ENCODE peak calls at places on chromosomes 2 and 18, in five cellular contexts. D is endothelial cell, P is astrocyte of the cerebellum, J is epithelial cell of esophagus, X is MCF 10A. I is an unnamed sample.

GRCh38 chr2:230267556-230267955 is 42.0 kb downstream of the SP140 start:
- DNase-seq in D (no peak), X (no peak), J (no peak), P (no peak), I (no peak)

GRCh38 chr2:6492573-6492972 is 373.1 kb downstream of the CMPK2 start:
- DNase-seq in D (no peak), X (peak), P (peak), J (no peak), I (no peak)

GRCh38 chr2:59892398-59892797 is 661.1 kb downstream of the BCL11A start:
- DNase-seq in D (no peak), X (no peak), P (no peak), J (no peak), I (no peak)

GRCh38 chr2:138658187-138658894 is 121.8 kb downstream of the NXPH2 start:
- DNase-seq in P (no peak), X (no peak), J (no peak), D (no peak), I (no peak)

GRCh38 chr2:133090358-133090757 is 420.4 kb upstream of the LYPD1 start:
- DNase-seq in D (no peak), P (no peak), J (no peak), X (no peak), I (no peak)

GRCh38 chr2:75407038-75407530 is 153.7 kb downstream of the EVA1A start:
- DNase-seq in J (no peak), X (no peak), P (no peak), D (no peak), I (no peak)

GRCh38 chr2:23503682-23504081 is 118.7 kb downstream of the KLHL29 start:
- DNase-seq in X (no peak), J (no peak), P (no peak), D (no peak), I (no peak)

GRCh38 chr2:176101216-176101845 is 1.7 kb downstream of the HOXD12 start:
- DNase-seq in J (no peak), X (no peak), D (no peak), P (no peak), I (no peak)

GRCh38 chr2:27370816-27371620 is 602 bp downstream of the SNX17 start:
- DNase-seq in J (peak), D (peak), X (peak), P (no peak), I (no peak)

GRCh38 chr2:240362826-240363717 is 72.4 kb upstream of the GPC1 start:
- DNase-seq in D (no peak), P (no peak), X (no peak), J (no peak), I (no peak)

GRCh38 chr2:152200562-152201465 is 25.3 kb upstream of the STAM2 start:
- DNase-seq in D (no peak), P (peak), J (peak), X (peak), I (no peak)

GRCh38 chr2:12949406-12949805 is 232.7 kb downstream of the TRIB2 start:
- DNase-seq in D (no peak), X (no peak), J (no peak), P (no peak), I (no peak)

GRCh38 chr2:31962757-31963361 is 47.9 kb downstream of the MEMO1 start:
- DNase-seq in P (no peak), X (no peak), D (no peak), J (no peak), I (no peak)

GRCh38 chr2:98547092-98547798 is 61.1 kb downstream of the COA5 start:
- DNase-seq in X (no peak), D (no peak), P (no peak), J (no peak), I (no peak)

GRCh38 chr18:55069497-55069896 is 110.2 kb upstream of the CCDC68 start:
- DNase-seq in D (no peak), X (no peak), J (no peak), P (no peak), I (no peak)

GRCh38 chr2:179260224-179260623 is 4.4 kb downstream of the SESTD1 start:
- DNase-seq in J (peak), D (no peak), X (peak), P (no peak), I (no peak)

GRCh38 chr2:202965810-202966454 is 48.7 kb upstream of the NBEAL1 start:
- DNase-seq in P (peak), D (no peak), J (peak), X (peak), I (no peak)

GRCh38 chr18:50638623-50639398 is 78.9 kb downstream of the MAPK4 start:
- DNase-seq in P (no peak), X (no peak), D (no peak), J (no peak), I (no peak)

GRCh38 chr18:11859903-11860407 is 8.7 kb downstream of the CHMP1B start:
- DNase-seq in X (peak), D (no peak), P (no peak), J (peak), I (no peak)

DNA sequence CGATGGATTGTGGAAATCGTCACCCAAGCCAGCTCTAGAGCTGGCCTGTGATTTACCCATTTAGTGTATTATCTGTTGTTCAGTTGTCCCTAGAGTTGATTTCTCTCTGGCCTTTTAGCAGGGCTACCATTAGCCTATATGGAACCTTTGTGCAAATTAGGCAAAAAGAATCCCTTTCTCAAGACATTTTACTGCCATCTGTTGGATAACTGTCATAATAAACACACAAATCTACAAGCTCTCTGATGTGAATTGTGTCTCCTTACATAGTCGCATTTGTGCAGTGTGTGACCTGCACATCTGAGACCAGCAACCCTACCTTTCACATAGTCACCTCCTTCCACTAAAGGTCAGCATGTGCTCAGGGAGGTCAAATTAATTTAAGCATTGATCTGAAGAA is 34.0 kb downstream of the LOXHD1 start:
- DNase-seq in J (peak), P (no peak), X (peak), D (no peak), I (no peak)
- TF ChIP-seq CTCF in J (peak), P (peak), X (peak), D (no peak), I (peak)

GRCh38 chr2:28490558-28490957 is 5.3 kb upstream of the PLB1 start:
- DNase-seq in X (no peak), D (no peak), J (no peak), P (no peak), I (no peak)

GRCh38 chr2:28486526-28486925 is 9.3 kb upstream of the PLB1 start:
- DNase-seq in J (no peak), D (no peak), X (no peak), P (no peak), I (no peak)

GRCh38 chr2:28488083-28488482 is 7.8 kb upstream of the PLB1 start:
- DNase-seq in J (no peak), D (no peak), X (no peak), P (no peak), I (no peak)

GRCh38 chr2:28487258-28487657 is 8.6 kb upstream of the PLB1 start:
- DNase-seq in J (no peak), D (no peak), P (no peak), X (no peak), I (no peak)

DNA sequence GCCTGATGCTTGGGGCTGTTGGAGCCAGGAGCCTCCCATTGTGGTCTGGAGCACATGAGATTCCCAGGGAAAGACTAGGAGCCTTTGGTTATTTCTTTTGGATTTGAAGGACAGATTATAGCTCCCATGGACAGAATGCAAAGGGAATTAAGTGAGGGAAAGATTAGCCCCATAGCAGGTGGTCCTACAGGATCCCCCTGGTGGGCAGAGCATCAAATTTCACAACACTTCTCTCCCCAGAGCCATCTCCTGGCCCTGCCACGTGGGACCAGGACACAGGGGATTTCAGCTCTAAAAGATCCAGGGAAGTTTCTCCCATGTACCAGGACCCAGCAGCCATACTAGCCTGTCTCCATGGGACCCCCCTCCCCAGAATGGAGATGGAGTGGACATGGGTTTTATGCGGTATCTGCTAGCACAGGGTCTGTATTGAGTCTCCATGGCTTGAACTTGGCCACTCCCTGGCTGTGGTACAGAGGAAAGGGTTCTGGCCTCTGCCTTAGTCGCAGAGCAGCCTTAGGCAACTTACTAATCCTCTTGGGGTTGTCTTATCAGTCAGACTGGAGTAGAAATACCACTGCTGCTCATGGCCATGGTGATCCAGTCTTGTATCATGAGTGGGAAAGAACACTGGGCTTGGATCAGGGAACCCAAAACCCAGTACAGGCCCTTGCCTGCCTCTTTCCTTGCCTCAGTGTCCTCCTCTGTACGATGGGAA is 6.8 kb upstream of the PLB1 start:
- DNase-seq in J (peak), P (no peak), D (no peak), X (no peak), I (no peak)
- TF ChIP-seq CTCF in J (no peak), P (no peak), D (no peak), X (no peak), I (no peak)

DNA sequence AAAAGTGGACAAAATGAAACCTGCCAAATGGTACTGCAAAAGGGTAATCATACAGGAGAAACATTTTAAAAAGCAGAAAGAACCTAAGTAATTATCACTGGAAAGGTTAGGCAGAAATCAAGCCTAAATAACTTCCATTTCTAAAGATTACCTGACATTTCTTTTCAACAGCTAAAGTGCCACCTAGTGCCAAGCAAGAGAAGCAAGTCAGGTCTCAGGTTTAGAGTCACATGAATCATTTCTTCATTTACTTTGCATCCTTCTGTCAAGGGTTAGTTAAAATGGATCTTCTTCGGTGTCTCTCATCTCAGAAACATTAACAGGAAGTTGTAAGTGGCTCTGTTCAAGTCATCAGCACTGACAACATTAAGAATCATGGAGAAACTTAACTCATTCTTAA is 90.3 kb downstream of the AKAIN1 start:
- DNase-seq in J (peak), P (no peak), X (no peak), D (no peak), I (no peak)
- TF ChIP-seq CTCF in J (no peak), P (no peak), X (peak), D (no peak), I (peak)

DNA sequence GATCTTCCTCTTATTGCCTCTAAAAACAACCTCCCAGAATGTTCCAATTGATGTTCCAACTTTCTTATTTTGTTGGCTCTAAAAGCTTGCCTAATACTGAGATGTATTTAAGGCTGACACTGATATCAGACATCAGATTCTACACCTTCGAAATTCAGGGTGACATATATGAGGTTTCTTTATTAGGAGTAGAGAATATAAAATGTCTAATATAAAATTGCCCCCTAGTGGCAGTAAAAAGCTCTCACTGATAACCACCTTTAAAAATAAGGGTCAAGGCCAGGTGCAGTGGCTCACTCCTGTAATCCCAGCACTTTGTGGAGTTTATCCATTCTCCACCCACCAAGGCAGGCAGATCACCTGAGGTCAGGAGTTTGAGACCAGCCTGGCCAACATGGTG is 789.7 kb upstream of the SLC39A10 start:
- DNase-seq in D (no peak), X (peak), P (no peak), J (peak), I (no peak)
- TF ChIP-seq CTCF in D (peak), X (peak), P (peak), J (peak), I (peak)

DNA sequence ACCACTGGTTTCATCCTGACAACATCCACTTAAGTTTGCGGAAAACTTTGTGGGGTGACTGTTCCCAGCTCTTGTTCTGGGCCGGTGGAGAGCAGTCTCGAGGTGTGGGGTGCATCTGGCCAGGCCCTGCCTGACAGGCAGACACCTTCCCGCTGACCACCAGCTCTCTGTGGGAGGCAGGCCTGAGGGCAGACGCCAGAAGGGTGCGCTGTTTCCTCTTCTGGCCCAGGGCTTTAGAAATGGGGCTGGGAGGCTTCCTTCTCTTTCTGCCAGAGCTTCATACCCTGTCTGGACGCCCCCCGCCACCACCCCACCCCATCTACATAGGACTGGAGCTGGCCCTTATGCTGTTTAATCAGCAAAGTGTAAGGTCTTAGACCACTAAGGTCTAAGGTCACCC is 263.8 kb downstream of the LOXHD1 start:
- DNase-seq in J (no peak), X (no peak), D (peak), P (no peak), I (no peak)
- TF ChIP-seq CTCF in J (no peak), X (no peak), D (no peak), P (peak), I (peak)